ENCODE peak calls at places on chromosomes 12 and 14, in six cellular contexts. D, N, H, S, P and V are unnamed samples.
A peak's percentile ranks its signal among the peaks of the same experiment; 100 is the strongest.

GRCh38 chr14:31843361-31844091 is 233.6 kb upstream of the ARHGAP5 start:
- DNase-seq in P (no peak), N (no peak), S (peak; percentile 30), H (no peak), D (peak; percentile 19), V (no peak)

GRCh38 chr12:18443768-18444437 is 182.6 kb downstream of the PIK3C2G start:
- DNase-seq in P (no peak), N (no peak), H (no peak), S (no peak), D (peak; percentile 26), V (no peak)

GRCh38 chr12:52682938-52683574 is 2.8 kb upstream of the KRT1 start:
- DNase-seq in S (no peak), N (no peak), H (no peak), D (no peak), P (no peak), V (no peak)

GRCh38 chr12:777550-778047 is 25.2 kb downstream of the WNK1 start:
- DNase-seq in H (no peak), P (no peak), S (no peak), D (no peak), N (no peak), V (no peak)

GRCh38 chr12:57296291-57296690 is 45.3 kb upstream of the STAC3 start:
- DNase-seq in N (no peak), H (no peak), P (no peak), S (no peak), D (no peak), V (no peak)

GRCh38 chr14:101445278-101445677 is 116.0 kb upstream of the DIO3 start:
- DNase-seq in P (no peak), H (no peak), N (no peak), S (no peak), D (no peak), V (no peak)

GRCh38 chr14:87052646-87053225 is 940.2 kb downstream of the GALC start:
- DNase-seq in S (peak; percentile 3), N (no peak), P (peak; percentile 3), H (no peak), D (no peak), V (no peak)

GRCh38 chr12:94644622-94645021 is 5.7 kb downstream of the TMCC3 start:
- DNase-seq in H (no peak), P (no peak), N (no peak), D (peak; percentile 49), S (peak; percentile 69), V (no peak)

GRCh38 chr12:88684610-88685009 is 104.3 kb upstream of the KITLG start:
- DNase-seq in D (no peak), P (no peak), S (no peak), H (no peak), N (no peak), V (no peak)

GRCh38 chr14:37048666-37049071 is 123.7 kb downstream of the SLC25A21 start:
- DNase-seq in D (peak; percentile 20), H (no peak), S (no peak), P (no peak), N (no peak), V (no peak)

GRCh38 chr12:88015825-88016224 is 13.4 kb downstream of the C12orf50 start:
- DNase-seq in N (no peak), S (no peak), D (no peak), P (no peak), H (no peak), V (no peak)

GRCh38 chr12:71270057-71270456 is 112.3 kb upstream of the TSPAN8 start:
- DNase-seq in N (no peak), S (no peak), H (no peak), P (no peak), D (no peak), V (no peak)

GRCh38 chr12:6915023-6915788 is 826 bp downstream of the ENO2 start:
- DNase-seq in N (no peak), H (peak; percentile 68), P (peak; percentile 92), S (peak; percentile 52), D (no peak), V (no peak)

GRCh38 chr12:51511546-51512260 is 79.3 kb upstream of the SCN8A start:
- DNase-seq in P (no peak), H (no peak), D (no peak), N (no peak), S (no peak), V (peak; percentile 86)

GRCh38 chr14:44612002-44612401 is 104.9 kb upstream of the FSCB start:
- DNase-seq in H (no peak), N (no peak), P (no peak), D (no peak), S (no peak), V (no peak)

GRCh38 chr12:79186506-79186905 is 321.9 kb downstream of the SYT1 start:
- DNase-seq in D (no peak), S (no peak), P (no peak), N (no peak), H (no peak), V (no peak)

GRCh38 chr12:93918262-93918661 is 230.1 kb upstream of the PLXNC1 start:
- DNase-seq in H (no peak), P (no peak), S (peak; percentile 46), N (no peak), D (peak; percentile 75), V (peak; percentile 57)

GRCh38 chr12:56998981-56999380 is 7.4 kb downstream of the ZBTB39 start:
- DNase-seq in H (no peak), D (no peak), N (no peak), P (no peak), S (no peak), V (no peak)

DNA sequence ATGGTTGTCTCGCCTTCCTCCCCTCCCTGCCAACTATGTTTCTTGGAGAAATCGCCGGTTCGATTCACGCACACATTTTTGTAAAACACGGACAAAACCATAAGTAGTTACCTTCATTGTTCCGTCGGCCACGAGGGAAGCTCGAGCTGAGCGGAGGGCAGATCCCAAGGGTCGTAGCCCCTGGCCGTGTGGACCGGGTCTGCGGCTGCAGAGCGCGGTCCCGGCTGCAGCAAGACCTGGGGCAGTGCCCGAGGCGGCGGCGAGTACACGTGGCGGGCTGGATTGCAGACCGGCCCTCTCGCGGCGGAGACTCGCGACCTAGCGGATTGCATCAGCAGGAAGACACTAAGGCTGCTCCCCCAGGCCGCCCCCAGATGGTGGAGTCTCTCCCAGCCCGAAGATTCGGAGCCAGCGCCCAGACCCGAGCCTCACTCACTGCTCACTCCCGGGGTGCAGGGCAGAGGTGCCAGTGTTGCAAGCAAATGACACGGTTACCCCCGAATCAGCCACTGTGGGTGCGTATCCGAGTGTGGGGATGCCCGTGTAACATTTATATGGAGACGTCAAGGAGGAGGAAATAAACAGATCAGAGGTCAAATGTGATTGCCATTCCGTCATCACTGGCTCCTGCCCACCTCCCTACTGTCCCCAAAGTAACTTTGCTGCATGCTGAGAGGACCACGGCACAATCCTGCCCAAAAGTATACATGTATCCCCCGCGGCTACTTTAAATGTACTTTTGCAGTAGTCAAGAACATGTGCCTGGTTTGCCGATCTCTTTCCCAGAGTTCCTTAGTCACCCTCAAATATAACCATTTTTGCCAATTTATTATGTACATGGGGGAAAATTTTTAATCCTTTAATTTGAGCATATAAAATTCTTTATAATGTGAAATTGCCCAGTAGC is at the start of gene BCAT1:
- DNase-seq in N (peak; percentile 57), P (peak; percentile 95), D (peak; percentile 88), S (peak; percentile 89), H (peak; percentile 48), V (peak; percentile 74)
- H3K23ac ChIP-seq in N (peak within 1 kb of the TSS; percentile 35), P (peak within 1 kb of the TSS; percentile 10), D (peak within 1 kb of the TSS; percentile 99), S (peak within 1 kb of the TSS; percentile 61), H (peak within 1 kb of the TSS; percentile 95), V (peak within 1 kb of the TSS; percentile 33)

GRCh38 chr12:15731940-15732339 is 57.2 kb downstream of the EPS8 start:
- DNase-seq in P (no peak), S (no peak), H (no peak), D (no peak), N (no peak), V (no peak)

GRCh38 chr12:15726029-15726756 is 63.0 kb downstream of the EPS8 start:
- DNase-seq in S (no peak), P (no peak), H (no peak), N (no peak), D (no peak), V (no peak)

GRCh38 chr12:15726757-15727112 is 62.5 kb downstream of the EPS8 start:
- DNase-seq in D (no peak), N (no peak), S (no peak), P (no peak), H (no peak), V (no peak)

GRCh38 chr12:15729097-15729496 is 60.1 kb downstream of the EPS8 start:
- DNase-seq in N (no peak), S (no peak), D (no peak), P (no peak), H (no peak), V (no peak)

DNA sequence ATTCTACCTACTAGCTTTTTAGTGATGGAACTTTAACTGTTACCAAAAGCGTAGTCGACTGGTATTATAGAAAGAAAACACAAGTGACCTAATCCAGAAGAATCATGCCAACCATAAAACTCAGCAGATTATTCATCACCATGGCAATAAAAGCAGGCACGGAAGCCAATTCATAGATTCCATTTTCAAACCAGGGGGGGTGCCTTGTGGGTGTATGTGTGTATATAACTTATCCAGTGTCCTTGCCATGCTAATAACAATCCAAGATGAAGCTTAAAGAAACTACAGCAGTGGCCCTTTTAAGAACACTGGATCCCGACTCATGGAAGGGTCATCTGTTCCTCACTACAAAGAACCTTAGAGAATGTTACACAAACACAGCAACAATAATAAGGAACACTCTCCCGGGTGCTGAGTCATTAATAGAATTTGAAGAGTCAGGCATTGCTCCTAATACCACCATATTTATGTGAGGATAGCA is 61.0 kb downstream of the EPS8 start:
- DNase-seq in H (no peak), N (no peak), S (peak; percentile 77), P (no peak), D (peak; percentile 80), V (no peak)
- H3K4me3 ChIP-seq in H (no peak overlapping the region), N (no peak overlapping the region), S (no peak overlapping the region), P (no peak overlapping the region), D (no peak overlapping the region), V (no peak overlapping the region)

GRCh38 chr12:132615579-132616066 is 3.0 kb upstream of the P2RX2 start:
- DNase-seq in H (no peak), S (no peak), D (no peak), N (no peak), P (no peak), V (no peak)
- H3K23ac ChIP-seq in H (no peak overlapping the region), S (no peak overlapping the region), D (no peak overlapping the region), N (no peak overlapping the region), P (no peak overlapping the region), V (no peak overlapping the region)

GRCh38 chr14:99545574-99545973 is 58.4 kb downstream of the CCDC85C start:
- DNase-seq in S (no peak), N (no peak), P (no peak), D (no peak), H (no peak), V (no peak)

GRCh38 chr14:99546230-99546879 is 57.7 kb downstream of the CCDC85C start:
- DNase-seq in D (no peak), N (no peak), H (no peak), P (peak; percentile 37), S (no peak), V (no peak)

GRCh38 chr14:99543985-99544384 is 60.0 kb downstream of the CCDC85C start:
- DNase-seq in D (no peak), S (no peak), P (no peak), N (no peak), H (no peak), V (no peak)

GRCh38 chr14:99543369-99543768 is 60.6 kb downstream of the CCDC85C start:
- DNase-seq in N (no peak), S (no peak), H (no peak), D (no peak), P (no peak), V (no peak)

DNA sequence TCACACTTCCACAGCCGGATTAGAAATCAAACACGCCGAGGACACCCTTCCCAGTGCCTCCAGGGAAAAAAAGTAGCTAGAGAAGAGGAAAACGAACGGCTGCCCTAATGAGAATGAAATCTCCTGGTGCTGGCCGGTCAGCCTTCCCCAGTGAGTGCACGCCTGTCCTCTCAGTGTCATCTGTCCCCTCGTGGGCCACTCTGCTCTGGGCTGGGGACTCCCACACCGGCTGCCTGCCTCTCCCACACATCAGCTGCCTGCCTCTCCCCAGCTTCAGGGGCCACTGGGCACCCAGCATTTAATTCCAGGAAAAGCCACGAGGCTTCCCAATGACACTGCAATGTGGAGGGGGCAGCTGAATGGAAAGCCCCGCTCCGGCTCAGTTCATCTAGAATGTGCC is 59.0 kb downstream of the CCDC85C start:
- DNase-seq in S (no peak), H (no peak), P (no peak), N (no peak), D (no peak), V (no peak)
- H3K4me3 ChIP-seq in S (no peak overlapping the region), H (no peak overlapping the region), P (no peak overlapping the region), N (no peak overlapping the region), D (no peak overlapping the region), V (no peak overlapping the region)